ENCODE peak calls at places on chromosomes 6 and 20, in ten cellular contexts. J is tibial nerve, C is stomach, D is keratinocyte, T is HCT116, L is PC-3, Q is esophagus muscularis mucosa, G is heart right ventricle, X is cardiac muscle cell, Z is IMR-90. U is an unnamed sample. For H3K36me3, the result is how much of the 10 kb centered on the place peaks cover.

GRCh38 chr20:9508696-9509178 is 5.7 kb upstream of the LAMP5 start:
- DNase-seq in J (no peak), C (no peak), D (no peak), T (no peak), L (no peak), Q (no peak), G (no peak), X (no peak), Z (no peak), U (no peak)

GRCh38 chr20:47854687-47855212 is 69.5 kb upstream of the SULF2 start:
- DNase-seq in J (no peak), C (no peak), D (no peak), T (peak), L (peak), Q (no peak), G (no peak), X (peak), Z (peak), U (no peak)

GRCh38 chr6:90464507-90464906 is 122.4 kb downstream of the MAP3K7 start:
- DNase-seq in J (no peak), C (no peak), D (no peak), T (no peak), L (no peak), Q (no peak), G (no peak), X (no peak), Z (no peak), U (no peak)

GRCh38 chr6:170203212-170203611 is 87.7 kb downstream of the DLL1 start:
- DNase-seq in J (no peak), C (no peak), D (no peak), T (no peak), L (no peak), Q (peak), G (no peak), X (no peak), Z (no peak), U (no peak)

GRCh38 chr6:146336200-146336599 is 207.4 kb upstream of the RAB32 start:
- DNase-seq in J (no peak), C (no peak), D (no peak), T (no peak), L (no peak), Q (no peak), G (no peak), X (peak), Z (no peak), U (no peak)

GRCh38 chr20:10863337-10864060 is 189.7 kb upstream of the JAG1 start:
- DNase-seq in J (no peak), C (no peak), D (no peak), T (peak), L (peak), Q (no peak), G (no peak), X (peak), Z (peak), U (peak)

GRCh38 chr6:73109659-73110058 is 115.6 kb downstream of the KHDC1L start:
- DNase-seq in J (no peak), C (no peak), D (no peak), T (no peak), L (no peak), Q (no peak), G (no peak), X (no peak), Z (no peak), U (no peak)

GRCh38 chr6:33904050-33904827 is 100.4 kb upstream of the MLN start:
- DNase-seq in J (no peak), C (no peak), D (no peak), T (no peak), L (no peak), Q (no peak), G (peak), X (no peak), Z (no peak), U (no peak)

GRCh38 chr6:15592610-15593009 is 70.2 kb downstream of the DTNBP1 start:
- DNase-seq in J (no peak), C (no peak), D (no peak), T (no peak), L (no peak), Q (no peak), G (no peak), X (no peak), Z (no peak), U (no peak)

GRCh38 chr6:31663087-31663960 is 1.5 kb downstream of the GPANK1 start:
- DNase-seq in J (no peak), C (no peak), D (no peak), T (no peak), L (peak), Q (no peak), G (no peak), X (peak), Z (peak), U (no peak)

GRCh38 chr6:88157106-88157505 is 9.0 kb downstream of the CNR1 start:
- DNase-seq in J (no peak), C (no peak), D (no peak), T (no peak), L (no peak), Q (no peak), G (no peak), X (no peak), Z (no peak), U (no peak)

GRCh38 chr20:9276964-9277363 is 208.1 kb downstream of the PLCB4 start:
- DNase-seq in J (no peak), C (no peak), D (no peak), T (no peak), L (no peak), Q (no peak), G (no peak), X (no peak), Z (no peak), U (no peak)

GRCh38 chr6:89789980-89790379 is 29.6 kb downstream of the MDN1 start:
- DNase-seq in J (no peak), C (no peak), D (no peak), T (no peak), L (no peak), Q (no peak), G (no peak), X (no peak), Z (no peak), U (no peak)

GRCh38 chr6:160253714-160254113 is 4.9 kb downstream of the SLC22A2 start:
- DNase-seq in J (no peak), C (no peak), D (no peak), T (no peak), L (no peak), Q (no peak), G (no peak), X (no peak), Z (no peak), U (no peak)

GRCh38 chr6:46473866-46474265 is 17.4 kb downstream of the RCAN2 start:
- DNase-seq in J (no peak), C (no peak), D (no peak), T (no peak), L (no peak), Q (no peak), G (no peak), X (no peak), Z (peak), U (no peak)

GRCh38 chr6:30075987-30076311 is 380 bp upstream of the RNF39 start:
- DNase-seq in J (no peak), C (peak), D (peak), T (no peak), L (peak), Q (no peak), G (no peak), X (no peak), Z (no peak), U (no peak)

GRCh38 chr6:88561034-88561973 is 395.2 kb upstream of the CNR1 start:
- DNase-seq in J (no peak), C (no peak), D (no peak), T (no peak), L (no peak), Q (no peak), G (no peak), X (no peak), Z (no peak), U (no peak)

GRCh38 chr6:166769648-166770047 is 142.6 kb upstream of the RPS6KA2 start:
- DNase-seq in J (no peak), C (no peak), D (no peak), T (no peak), L (no peak), Q (no peak), G (no peak), X (no peak), Z (no peak), U (no peak)

GRCh38 chr6:52609968-52610367 is 33.1 kb upstream of the TRAM2 start:
- DNase-seq in J (no peak), C (no peak), D (no peak), T (no peak), L (no peak), Q (no peak), G (no peak), X (no peak), Z (no peak), U (no peak)

GRCh38 chr6:37860226-37860839 is 40.8 kb downstream of the ZFAND3 start:
- DNase-seq in J (no peak), C (no peak), D (no peak), T (peak), L (peak), Q (no peak), G (no peak), X (peak), Z (peak), U (no peak)

GRCh38 chr6:2429460-2429859 is 184.1 kb upstream of the GMDS start:
- DNase-seq in J (no peak), C (no peak), D (no peak), T (no peak), L (no peak), Q (peak), G (no peak), X (no peak), Z (peak), U (no peak)

GRCh38 chr6:158869010-158869603 is 49.9 kb upstream of the EZR start:
- DNase-seq in J (no peak), C (no peak), D (no peak), T (peak), L (peak), Q (no peak), G (no peak), X (no peak), Z (no peak), U (no peak)

GRCh38 chr20:64111841-64112641 is 4.7 kb upstream of the NPBWR2 start:
- DNase-seq in J (no peak), C (peak), D (no peak), T (no peak), L (no peak), Q (no peak), G (no peak), X (no peak), Z (no peak), U (no peak)

GRCh38 chr6:49336514-49337131 is 126.4 kb downstream of the MMUT start:
- DNase-seq in J (no peak), C (peak), D (peak), T (no peak), L (no peak), Q (no peak), G (no peak), X (peak), Z (peak), U (no peak)

GRCh38 chr6:164424489-164424888 is 884.9 kb downstream of the C6orf118 start:
- DNase-seq in J (no peak), C (no peak), D (no peak), T (no peak), L (no peak), Q (no peak), G (no peak), X (no peak), Z (no peak), U (no peak)

GRCh38 chr6:89999995-90000825 is 105.9 kb downstream of the GJA10 start:
- DNase-seq in J (no peak), C (no peak), D (no peak), T (no peak), L (no peak), Q (no peak), G (no peak), X (no peak), Z (no peak), U (no peak)

GRCh38 chr20:48910360-48910781 is 11.1 kb upstream of the ARFGEF2 start:
- DNase-seq in J (no peak), C (no peak), D (no peak), T (no peak), L (no peak), Q (no peak), G (no peak), X (peak), Z (no peak), U (no peak)

GRCh38 chr20:9021699-9022098 is 47.2 kb upstream of the PLCB4 start:
- DNase-seq in J (no peak), C (no peak), D (no peak), T (no peak), L (peak), Q (no peak), G (no peak), X (peak), Z (peak), U (no peak)

GRCh38 chr20:40322941-40323340 is 366.1 kb downstream of the MAFB start:
- DNase-seq in J (no peak), C (no peak), D (no peak), T (no peak), L (no peak), Q (no peak), G (no peak), X (no peak), Z (no peak), U (no peak)

GRCh38 chr6:3136361-3136760 is 17.9 kb downstream of the BPHL start:
- DNase-seq in J (no peak), C (no peak), D (no peak), T (no peak), L (no peak), Q (no peak), G (no peak), X (no peak), Z (no peak), U (no peak)

GRCh38 chr6:53309059-53309896 is 39.5 kb downstream of the ELOVL5 start:
- DNase-seq in J (no peak), C (peak), D (no peak), T (no peak), L (peak), Q (no peak), G (no peak), X (peak), Z (peak), U (no peak)

GRCh38 chr6:41464481-41464880 is 81.7 kb upstream of the FOXP4 start:
- DNase-seq in J (no peak), C (no peak), D (no peak), T (no peak), L (peak), Q (no peak), G (no peak), X (peak), Z (peak), U (no peak)

GRCh38 chr6:137013738-137014602 is 30.8 kb downstream of the IL20RA start:
- DNase-seq in J (no peak), C (no peak), D (no peak), T (peak), L (peak), Q (no peak), G (no peak), X (peak), Z (peak), U (no peak)
- TF ChIP-seq CTCF in J (peak), C (no peak), D (peak), T (peak), L (peak), Q (peak), G (peak), X (peak), Z (peak), U (peak)

GRCh38 chr6:27452496-27452897 is 20.4 kb downstream of the ZNF184 start:
- DNase-seq in J (no peak), C (no peak), D (no peak), T (no peak), L (peak), Q (no peak), G (no peak), X (no peak), Z (peak), U (no peak)
- H3K4me3 ChIP-seq in J (no peak), C (no peak), D (no peak), T (no peak), L (peak), Q (no peak), G (no peak), X (no peak), Z (no peak), U (no peak)

GRCh38 chr20:36760647-36761046 is 12.9 kb downstream of the DSN1 start:
- DNase-seq in J (no peak), C (no peak), D (no peak), T (no peak), L (no peak), Q (no peak), G (no peak), X (no peak), Z (no peak), U (no peak)
- H3K36me3 ChIP-seq in J (under half), C (under half), D (under half), T (under half), L (under half), Q (under half), G (under half), X (under half), Z (under half), U (under half)

GRCh38 chr20:18431206-18431605 is 35.6 kb downstream of the DZANK1 start:
- DNase-seq in J (no peak), C (no peak), D (no peak), T (no peak), L (no peak), Q (no peak), G (no peak), X (no peak), Z (no peak), U (no peak)
- TF ChIP-seq CTCF in J (no peak), C (no peak), D (no peak), T (no peak), L (no peak), Q (no peak), G (no peak), X (peak), Z (no peak), U (no peak)

DNA sequence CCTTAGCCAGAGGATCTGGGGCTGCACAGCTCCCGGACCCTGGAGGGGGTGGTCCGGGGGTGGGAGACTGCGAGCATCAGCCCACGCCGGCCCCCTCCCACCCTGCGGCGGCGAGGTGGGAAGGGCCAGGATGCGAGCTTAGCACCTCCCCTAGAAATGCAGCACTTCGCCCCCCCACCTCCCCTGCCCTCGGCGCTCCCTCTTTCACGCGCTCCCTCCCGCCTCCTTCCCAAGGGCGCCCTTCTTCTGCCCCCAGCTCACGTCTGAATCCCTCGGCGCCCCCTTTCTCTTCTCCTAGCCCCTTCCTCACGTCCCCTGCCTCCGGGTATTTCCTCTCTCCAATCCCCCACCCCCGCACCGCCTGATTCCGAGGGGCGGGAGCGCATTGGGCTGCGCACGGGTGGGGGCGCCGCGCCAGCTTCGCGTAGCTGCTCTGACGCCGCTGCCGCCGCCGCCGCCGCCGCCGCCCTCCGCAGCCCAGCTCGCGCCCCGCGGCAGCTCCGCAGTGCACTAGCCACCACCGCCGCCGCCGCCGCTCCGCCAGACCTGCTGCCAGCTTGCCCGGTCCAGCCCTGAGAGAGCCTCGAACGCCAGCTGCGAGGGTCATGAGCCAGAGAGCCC is at the start of gene SLC32A1:
- DNase-seq in J (no peak), C (no peak), D (no peak), T (no peak), L (no peak), Q (no peak), G (no peak), X (no peak), Z (no peak), U (no peak)
- H3K4me3 ChIP-seq in J (no peak), C (peak), D (no peak), T (no peak), L (no peak), Q (no peak), G (no peak), X (peak), Z (no peak), U (no peak)

DNA sequence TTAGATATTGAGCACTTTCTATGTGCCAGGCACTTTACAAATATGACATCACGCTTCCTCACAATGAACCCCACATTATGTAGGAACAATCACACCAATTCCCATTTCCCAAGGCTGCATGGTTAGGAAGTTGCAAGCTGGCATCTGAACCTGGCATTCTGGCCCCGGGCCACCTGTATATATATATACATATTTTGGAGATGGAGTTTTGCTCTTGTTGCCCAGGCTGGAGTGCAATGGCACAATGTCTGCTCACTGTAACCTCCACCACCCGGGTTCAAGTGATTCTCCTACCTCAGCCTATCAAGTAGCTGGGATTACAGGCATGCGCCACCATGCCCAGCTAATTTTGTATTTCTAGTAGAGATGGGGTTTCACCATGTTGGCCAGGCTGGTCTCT is 30.4 kb downstream of the SRC start:
- DNase-seq in J (no peak), C (no peak), D (no peak), T (no peak), L (no peak), Q (no peak), G (no peak), X (no peak), Z (no peak), U (no peak)
- H3K36me3 ChIP-seq in J (under half), C (under half), D (under half), T (under half), L (under half), Q (under half), G (under half), X (under half), Z (under half), U (under half)

U was measured in BJ.